ENCODE peak calls at places on chromosomes 1 and 21, in eight cellular contexts. O, E, M, C, T, A, F and P are unnamed samples.

GRCh38 chr1:57447551-57447950 is 23.7 kb upstream of the DAB1 start:
- DNase-seq in O (no peak), E (no peak), M (no peak), C (no peak), T (no peak), A (peak), F (no peak), P (no peak)

GRCh38 chr1:31502926-31503511 is 73.3 kb upstream of the TINAGL1 start:
- DNase-seq in O (no peak), E (no peak), M (no peak), C (no peak), T (no peak), A (no peak), F (no peak), P (no peak)

GRCh38 chr1:156963621-156964020 is 43.2 kb downstream of the LRRC71 start:
- DNase-seq in O (no peak), E (no peak), M (no peak), C (no peak), T (no peak), A (no peak), F (no peak), P (no peak)

GRCh38 chr1:194230351-194231144 is 1044.1 kb upstream of the B3GALT2 start:
- DNase-seq in O (no peak), E (no peak), M (no peak), C (no peak), T (no peak), A (no peak), F (no peak), P (no peak)

GRCh38 chr1:41354956-41355355 is 6.3 kb upstream of the FOXO6 start:
- DNase-seq in O (no peak), E (no peak), M (no peak), C (no peak), T (no peak), A (no peak), F (no peak), P (no peak)

GRCh38 chr1:232303221-232303620 is 326.7 kb downstream of the SIPA1L2 start:
- DNase-seq in O (no peak), E (no peak), M (no peak), C (no peak), T (no peak), A (no peak), F (no peak), P (no peak)

GRCh38 chr21:35641271-35642016 is 418.9 kb downstream of the SETD4 start:
- DNase-seq in O (no peak), E (no peak), M (peak), C (no peak), T (no peak), A (no peak), F (no peak), P (no peak)

GRCh38 chr1:10308001-10308400 is 90.9 kb upstream of the PGD start:
- DNase-seq in O (no peak), E (no peak), M (no peak), C (peak), T (no peak), A (no peak), F (no peak), P (no peak)

GRCh38 chr1:58620259-58620658 is 43.2 kb upstream of the TACSTD2 start:
- DNase-seq in O (no peak), E (peak), M (no peak), C (no peak), T (no peak), A (no peak), F (no peak), P (no peak)

GRCh38 chr1:226349081-226349480 is 40.1 kb upstream of the LIN9 start:
- DNase-seq in O (no peak), E (no peak), M (no peak), C (no peak), T (no peak), A (no peak), F (no peak), P (no peak)

GRCh38 chr21:31276663-31277062 is 67.4 kb downstream of the TIAM1 start:
- DNase-seq in O (no peak), E (no peak), M (no peak), C (no peak), T (no peak), A (no peak), F (no peak), P (no peak)

GRCh38 chr1:225684741-225685140 is 31.8 kb upstream of the ENAH start:
- DNase-seq in O (no peak), E (no peak), M (no peak), C (no peak), T (no peak), A (no peak), F (no peak), P (no peak)

GRCh38 chr1:160774886-160775719 is 20.9 kb upstream of the LY9 start:
- DNase-seq in O (no peak), E (no peak), M (no peak), C (no peak), T (no peak), A (no peak), F (no peak), P (no peak)

GRCh38 chr1:37846634-37847339 is 12.6 kb downstream of the MTF1 start:
- DNase-seq in O (no peak), E (no peak), M (no peak), C (no peak), T (no peak), A (no peak), F (no peak), P (no peak)

GRCh38 chr1:168101336-168101735 is 35.4 kb downstream of the GPR161 start:
- DNase-seq in O (no peak), E (no peak), M (no peak), C (no peak), T (no peak), A (no peak), F (no peak), P (no peak)

GRCh38 chr1:2534775-2535387 is 4.8 kb upstream of the HES5 start:
- DNase-seq in O (no peak), E (no peak), M (peak), C (no peak), T (peak), A (no peak), F (no peak), P (no peak)

GRCh38 chr1:184747089-184747955 is 7.3 kb downstream of the EDEM3 start:
- DNase-seq in O (no peak), E (no peak), M (no peak), C (no peak), T (no peak), A (no peak), F (no peak), P (no peak)

GRCh38 chr1:2095981-2096736 is 45.9 kb downstream of the PRKCZ start:
- DNase-seq in O (no peak), E (no peak), M (no peak), C (no peak), T (no peak), A (no peak), F (no peak), P (no peak)

GRCh38 chr1:23585321-23586022 is 26.2 kb upstream of the ID3 start:
- DNase-seq in O (no peak), E (no peak), M (peak), C (no peak), T (peak), A (no peak), F (no peak), P (no peak)

GRCh38 chr1:119327066-119327435 is 41.5 kb upstream of the HAO2 start:
- DNase-seq in O (no peak), E (no peak), M (no peak), C (no peak), T (no peak), A (no peak), F (no peak), P (no peak)

GRCh38 chr1:149888999-149889289 is 10.4 kb upstream of the BOLA1 start:
- DNase-seq in O (no peak), E (peak), M (peak), C (no peak), T (no peak), A (no peak), F (no peak), P (no peak)

GRCh38 chr1:213492161-213493041 is 441.4 kb downstream of the RPS6KC1 start:
- DNase-seq in O (no peak), E (no peak), M (no peak), C (no peak), T (no peak), A (no peak), F (no peak), P (no peak)

GRCh38 chr1:114093624-114094302 is 59.9 kb downstream of the SYT6 start:
- DNase-seq in O (no peak), E (no peak), M (peak), C (no peak), T (no peak), A (no peak), F (no peak), P (no peak)

GRCh38 chr1:218324226-218324580 is 20.9 kb upstream of the TGFB2 start:
- DNase-seq in O (no peak), E (no peak), M (no peak), C (no peak), T (no peak), A (no peak), F (no peak), P (no peak)

GRCh38 chr21:44874497-44875331 is 1.2 kb upstream of the PTTG1IP start:
- DNase-seq in O (no peak), E (peak), M (no peak), C (no peak), T (no peak), A (no peak), F (no peak), P (peak)

GRCh38 chr1:1027723-1028266 is 7.9 kb downstream of the AGRN start:
- DNase-seq in O (no peak), E (no peak), M (no peak), C (no peak), T (no peak), A (no peak), F (no peak), P (no peak)

GRCh38 chr1:214120951-214121350 is 133.2 kb downstream of the PROX1 start:
- DNase-seq in O (no peak), E (no peak), M (no peak), C (no peak), T (no peak), A (no peak), F (no peak), P (no peak)

GRCh38 chr1:51998701-51999100 is 8.2 kb upstream of the RAB3B start:
- DNase-seq in O (no peak), E (no peak), M (no peak), C (no peak), T (no peak), A (no peak), F (no peak), P (no peak)

GRCh38 chr1:8408151-8408839 is 90.4 kb downstream of the SLC45A1 start:
- DNase-seq in O (no peak), E (peak), M (peak), C (no peak), T (no peak), A (no peak), F (peak), P (no peak)

GRCh38 chr1:164559342-164560070 is 522 bp downstream of the PBX1 start:
- DNase-seq in O (peak), E (no peak), M (no peak), C (no peak), T (no peak), A (no peak), F (no peak), P (no peak)

GRCh38 chr1:209926045-209926444 is 12.0 kb upstream of the SYT14 start:
- DNase-seq in O (no peak), E (no peak), M (peak), C (no peak), T (peak), A (no peak), F (no peak), P (no peak)